ENCODE peak calls at places on chromosomes 4 and X, in six cellular contexts. Y is GM23248, M is IMR-90, C is GM23338, Q is hepatocyte, I is mammary epithelial cell. W is an unnamed sample.
A peak's percentile ranks its signal among the peaks of the same experiment; 100 is the strongest.

GRCh38 chrX:73922856-73923429 is 359.9 kb downstream of the CHIC1 start:
- DNase-seq in Y (peak; percentile 65), M (peak; percentile 26), C (no peak), Q (no peak), I (peak; percentile 21), W (no peak)

GRCh38 chr4:162706051-162706450 is 460.6 kb downstream of the NAF1 start:
- DNase-seq in Y (no peak), M (no peak), C (no peak), Q (no peak), I (no peak), W (no peak)

GRCh38 chr4:76641351-76641750 is 206.3 kb downstream of the SHROOM3 start:
- DNase-seq in Y (no peak), M (no peak), C (no peak), Q (no peak), I (no peak), W (no peak)

GRCh38 chr4:75142850-75143249 is 209.9 kb downstream of the PARM1 start:
- DNase-seq in Y (no peak), M (peak; percentile 12), C (no peak), Q (no peak), I (peak; percentile 57), W (peak; percentile 13)

GRCh38 chrX:94123062-94123461 is 449.1 kb downstream of the FAM133A start:
- DNase-seq in Y (no peak), M (no peak), C (no peak), Q (no peak), I (peak; percentile 65), W (no peak)

GRCh38 chr4:186326391-186326790 is 60.4 kb downstream of the F11 start:
- DNase-seq in Y (no peak), M (peak; percentile 17), C (no peak), Q (no peak), I (peak; percentile 2), W (no peak)

GRCh38 chrX:153245288-153245731 is 66.2 kb downstream of the MAGEA1 start:
- DNase-seq in Y (no peak), M (no peak), C (peak; percentile 66), Q (peak; percentile 29), I (no peak), W (no peak)

GRCh38 chrX:72572248-72573157 is at the start of gene HDAC8:
- DNase-seq in Y (peak; percentile 81), M (peak; percentile 86), C (peak; percentile 80), Q (peak; percentile 67), I (peak; percentile 72), W (no peak)

GRCh38 chr4:24130637-24131036 is 240.8 kb upstream of the PPARGC1A start:
- DNase-seq in Y (no peak), M (no peak), C (no peak), Q (no peak), I (no peak), W (no peak)

GRCh38 chr4:1510931-1511330 is 104.7 kb upstream of the NKX1-1 start:
- DNase-seq in Y (no peak), M (no peak), C (no peak), Q (no peak), I (no peak), W (no peak)

GRCh38 chr4:148192526-148192925 is 249.7 kb downstream of the NR3C2 start:
- DNase-seq in Y (no peak), M (no peak), C (no peak), Q (no peak), I (no peak), W (no peak)

GRCh38 chrX:139121616-139122286 is 408.8 kb upstream of the F9 start:
- DNase-seq in Y (no peak), M (no peak), C (peak; percentile 30), Q (no peak), I (no peak), W (no peak)

GRCh38 chr4:10019521-10020051 is 1.7 kb downstream of the SLC2A9 start:
- DNase-seq in Y (no peak), M (no peak), C (no peak), Q (no peak), I (no peak), W (no peak)

GRCh38 chr4:40314951-40315350 is 20.2 kb upstream of the CHRNA9 start:
- DNase-seq in Y (peak; percentile 29), M (no peak), C (no peak), Q (no peak), I (peak; percentile 42), W (no peak)

GRCh38 chrX:154517101-154517781 is 1.2 kb upstream of the FAM3A start:
- DNase-seq in Y (no peak), M (no peak), C (peak; percentile 21), Q (peak; percentile 39), I (no peak), W (no peak)
- H2AFZ ChIP-seq in Y (peak overlapping the region; percentile 80), M (peak overlapping the region; percentile 70), C (no peak overlapping the region), Q (no peak overlapping the region), I (no peak overlapping the region), W (no peak overlapping the region)

GRCh38 chrX:56564182-56564885 is 907 bp downstream of the UBQLN2 start:
- DNase-seq in Y (peak; percentile 60), M (peak; percentile 49), C (peak; percentile 3), Q (peak; percentile 13), I (peak; percentile 73), W (no peak)
- H2AFZ ChIP-seq in Y (peak overlapping the region; percentile 97), M (peak overlapping the region; percentile 94), C (no peak overlapping the region), Q (peak overlapping the region; percentile 68), I (peak overlapping the region; percentile 71), W (no peak overlapping the region)

DNA sequence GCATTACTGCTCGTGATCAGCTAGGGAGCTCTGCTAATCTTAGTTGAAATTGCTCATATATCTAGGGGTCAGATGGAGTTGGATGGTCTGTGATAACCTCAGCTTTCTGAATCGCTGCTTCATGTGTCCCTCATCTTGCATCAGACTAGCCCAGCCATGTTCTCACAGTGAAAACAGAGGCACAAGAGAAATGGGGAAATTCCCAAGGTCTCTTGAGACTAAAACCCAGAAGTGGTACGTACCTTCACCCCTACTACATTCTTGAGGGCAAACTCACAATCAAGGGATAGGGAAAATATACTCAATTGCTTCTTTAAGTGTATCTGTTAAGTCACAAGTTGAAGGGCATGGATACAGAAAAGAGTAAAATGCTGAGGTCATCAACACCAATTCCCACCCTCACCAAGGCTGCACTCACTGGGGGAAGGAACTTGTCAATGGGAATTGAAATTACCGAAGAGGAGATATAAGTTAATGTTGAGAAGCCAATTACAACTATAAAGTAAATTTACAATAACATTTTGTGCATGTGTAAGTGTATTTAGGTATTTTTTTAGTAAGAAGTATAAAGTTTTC is 255.0 kb upstream of the KCNIP4 start:
- DNase-seq in Y (peak; percentile 7), M (no peak), C (no peak), Q (no peak), I (peak; percentile 48), W (no peak)
- H2AFZ ChIP-seq in Y (no peak overlapping the region), M (no peak overlapping the region), C (peak overlapping the region; percentile 47), Q (no peak overlapping the region), I (no peak overlapping the region), W (no peak overlapping the region)

GRCh38 chrX:150038977-150039599 is 100.8 kb upstream of the EOLA2 start:
- DNase-seq in Y (peak; percentile 48), M (peak; percentile 45), C (no peak), Q (no peak), I (no peak), W (no peak)
- H2AFZ ChIP-seq in Y (no peak overlapping the region), M (no peak overlapping the region), C (no peak overlapping the region), Q (no peak overlapping the region), I (no peak overlapping the region), W (no peak overlapping the region)

DNA sequence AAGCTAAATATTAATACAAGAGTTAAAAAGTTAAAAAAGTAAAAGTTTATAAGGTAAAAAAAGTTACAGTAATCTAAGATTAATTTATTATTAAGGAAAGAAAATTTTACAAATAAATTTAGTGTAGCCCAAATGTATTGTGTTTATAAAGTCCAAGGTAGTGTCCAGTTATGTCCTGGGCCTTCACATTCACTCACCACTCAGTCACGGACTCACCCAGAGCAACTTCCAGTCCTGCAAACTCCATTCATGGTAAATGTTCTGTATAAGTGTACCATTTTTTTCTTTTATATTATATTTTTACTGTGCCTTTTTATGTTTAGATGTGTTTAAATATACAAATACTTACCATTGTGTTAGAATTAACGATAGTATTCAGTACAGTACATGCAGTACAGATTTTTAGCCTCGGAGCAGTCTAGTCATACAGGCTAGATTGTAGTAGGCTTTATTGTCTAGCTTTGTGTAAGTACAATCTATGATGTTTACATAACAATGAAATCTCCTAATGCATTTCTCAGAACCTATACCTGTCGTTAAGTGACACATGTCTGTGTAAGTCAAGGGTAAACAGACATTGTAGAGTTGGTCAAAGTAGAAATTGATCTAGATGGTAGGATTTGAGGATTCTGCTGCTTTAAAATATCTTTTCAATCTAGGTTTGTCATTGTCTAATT is 197.7 kb downstream of the GC start:
- DNase-seq in Y (no peak), M (no peak), C (no peak), Q (no peak), I (no peak), W (no peak)
- H2AFZ ChIP-seq in Y (no peak overlapping the region), M (no peak overlapping the region), C (no peak overlapping the region), Q (no peak overlapping the region), I (no peak overlapping the region), W (no peak overlapping the region)

GRCh38 chr4:181822005-181822375 is 421.2 kb upstream of the TENM3 start:
- DNase-seq in Y (no peak), M (no peak), C (no peak), Q (no peak), I (peak; percentile 27), W (no peak)
- H2AFZ ChIP-seq in Y (no peak overlapping the region), M (no peak overlapping the region), C (no peak overlapping the region), Q (no peak overlapping the region), I (no peak overlapping the region), W (peak overlapping the region; percentile 52)

DNA sequence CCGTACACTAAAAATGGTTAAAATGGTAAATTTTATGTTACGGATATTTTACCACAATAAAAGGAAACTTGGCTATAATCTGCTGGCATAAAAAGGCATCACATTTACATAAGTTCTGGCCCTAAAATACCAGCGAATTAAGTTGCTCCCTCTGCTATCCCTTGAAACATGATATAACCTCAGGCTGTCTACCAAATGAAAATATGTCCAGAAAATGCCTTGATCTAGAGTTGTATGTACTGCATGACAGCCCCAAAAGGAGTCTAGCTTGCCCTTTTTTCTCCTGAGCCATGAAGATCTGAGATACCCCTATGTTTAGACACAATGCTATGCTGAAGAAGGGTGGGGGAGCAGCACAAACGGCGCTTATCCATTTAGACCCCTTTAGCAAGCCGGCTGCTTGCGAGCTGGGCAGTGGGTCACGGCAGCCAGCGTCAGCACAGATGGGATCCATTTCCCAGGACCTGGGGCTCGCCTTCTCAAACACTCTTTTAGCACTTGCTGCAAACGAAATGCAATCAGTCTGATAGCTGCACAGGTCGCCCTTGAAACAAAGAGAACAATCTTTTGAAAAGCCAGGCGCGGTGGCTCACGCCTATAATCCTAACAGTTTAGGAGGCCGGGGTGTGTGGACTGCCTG is 77.0 kb downstream of the AFAP1 start:
- DNase-seq in Y (no peak), M (no peak), C (peak; percentile 22), Q (no peak), I (no peak), W (no peak)
- H2AFZ ChIP-seq in Y (no peak overlapping the region), M (no peak overlapping the region), C (no peak overlapping the region), Q (no peak overlapping the region), I (no peak overlapping the region), W (no peak overlapping the region)

GRCh38 chr4:165118256-165118909 is 5.7 kb upstream of the TMEM192 start:
- DNase-seq in Y (no peak), M (no peak), C (no peak), Q (no peak), I (no peak), W (no peak)
- H2AFZ ChIP-seq in Y (no peak overlapping the region), M (no peak overlapping the region), C (no peak overlapping the region), Q (no peak overlapping the region), I (peak overlapping the region; percentile 32), W (no peak overlapping the region)